ENCODE peak calls at places on chromosomes 7 and 10, in five cellular contexts. C is iPS-NIHi11, P is left lobe of liver, W is ascending aorta, L is Panc1. E is an unnamed sample.

GRCh38 chr7:91347288-91347687 is 83.1 kb downstream of the FZD1 start:
- DNase-seq in W (no peak), C (no peak), P (no peak), L (no peak), E (no peak)

GRCh38 chr10:94370501-94370900 is 7.8 kb upstream of the NOC3L start:
- DNase-seq in C (no peak), L (no peak), W (no peak), P (no peak), E (no peak)

GRCh38 chr10:122342293-122343134 is 32.0 kb upstream of the PLEKHA1 start:
- DNase-seq in L (no peak), P (no peak), W (no peak), C (peak; percentile 71), E (peak; percentile 63)

GRCh38 chr10:88195841-88196240 is 332.4 kb downstream of the PTEN start:
- DNase-seq in C (no peak), L (no peak), P (no peak), W (no peak), E (no peak)

GRCh38 chr10:69265521-69265920 is 12.8 kb upstream of the HK1 start:
- DNase-seq in L (no peak), W (no peak), P (no peak), C (no peak), E (no peak)

GRCh38 chr10:72096115-72097000 is 8.0 kb upstream of the SPOCK2 start:
- DNase-seq in W (no peak), L (no peak), C (no peak), P (peak; percentile 62), E (no peak)

GRCh38 chr10:109861051-109861450 is 62.3 kb downstream of the XPNPEP1 start:
- DNase-seq in C (no peak), P (no peak), L (no peak), W (no peak), E (no peak)

GRCh38 chr7:116101709-116102108 is 71.1 kb upstream of the TFEC start:
- DNase-seq in P (no peak), L (no peak), C (no peak), W (no peak), E (no peak)

GRCh38 chr10:13987472-13987871 is 343.3 kb downstream of the FRMD4A start:
- DNase-seq in W (no peak), L (no peak), P (no peak), C (no peak), E (no peak)

GRCh38 chr7:96303686-96304443 is 18.0 kb downstream of the SLC25A13 start:
- DNase-seq in L (no peak), C (no peak), W (no peak), P (peak; percentile 62), E (no peak)

GRCh38 chr10:69010151-69010640 is 21.6 kb downstream of the KIFBP start:
- DNase-seq in L (no peak), C (no peak), P (no peak), W (no peak), E (no peak)

GRCh38 chr10:114499630-114500190 is 95.4 kb upstream of the AFAP1L2 start:
- DNase-seq in P (no peak), L (no peak), W (no peak), C (no peak), E (peak; percentile 31)

GRCh38 chr10:1631282-1631681 is 106.0 kb downstream of the ADARB2 start:
- DNase-seq in L (no peak), C (no peak), W (no peak), P (no peak), E (no peak)

GRCh38 chr10:129964611-129965417 is 740 bp upstream of the EBF3 start:
- DNase-seq in P (peak; percentile 39), L (no peak), C (no peak), W (no peak), E (peak; percentile 62)

E was measured in B cell.